ENCODE peak calls at places on chromosome 2, in seven cellular contexts. O is A172, W is lower lobe of right lung, N is type B pancreatic cell, F is RWPE2, G is fibroblast of gingiva, I is posterior vena cava. H is an unnamed sample.

GRCh38 chr2:240745456-240745855 is 53.8 kb downstream of the AQP12A start:
- DNase-seq in O (no peak), W (no peak), N (no peak), F (no peak), G (no peak), I (no peak), H (no peak)

GRCh38 chr2:102042196-102043041 is 50.7 kb downstream of the IL1R2 start:
- DNase-seq in O (no peak), W (no peak), N (no peak), F (no peak), G (no peak), I (no peak), H (no peak)

GRCh38 chr2:159326569-159327255 is 40.2 kb upstream of the WDSUB1 start:
- DNase-seq in O (no peak), W (no peak), N (no peak), F (no peak), G (peak), I (no peak), H (no peak)

GRCh38 chr2:226020179-226020578 is 620.7 kb downstream of the NYAP2 start:
- DNase-seq in O (no peak), W (no peak), N (no peak), F (no peak), G (peak), I (no peak), H (no peak)

GRCh38 chr2:179273461-179273962 is 8.9 kb upstream of the SESTD1 start:
- DNase-seq in O (no peak), W (no peak), N (no peak), F (no peak), G (no peak), I (no peak), H (no peak)

GRCh38 chr2:29810956-29811355 is 110.4 kb downstream of the ALK start:
- DNase-seq in O (no peak), W (no peak), N (no peak), F (no peak), G (no peak), I (no peak), H (no peak)

GRCh38 chr2:102967451-102967850 is 205.6 kb downstream of the TMEM182 start:
- DNase-seq in O (peak), W (no peak), N (no peak), F (no peak), G (peak), I (no peak), H (no peak)

GRCh38 chr2:120310136-120310535 is 35.8 kb upstream of the INHBB start:
- DNase-seq in O (no peak), W (no peak), N (no peak), F (no peak), G (no peak), I (peak), H (no peak)

GRCh38 chr2:196849895-196850294 is 40.7 kb upstream of the C2orf66 start:
- DNase-seq in O (peak), W (no peak), N (no peak), F (no peak), G (peak), I (no peak), H (peak)

GRCh38 chr2:95385570-95385984 is 16.9 kb upstream of the FAHD2A start:
- DNase-seq in O (no peak), W (no peak), N (peak), F (peak), G (no peak), I (peak), H (no peak)

GRCh38 chr2:196330645-196331044 is 159.3 kb upstream of the STK17B start:
- DNase-seq in O (no peak), W (no peak), N (no peak), F (no peak), G (no peak), I (no peak), H (no peak)

GRCh38 chr2:46842876-46843275 is 72.7 kb downstream of the MCFD2 start:
- DNase-seq in O (no peak), W (no peak), N (no peak), F (no peak), G (no peak), I (peak), H (no peak)